ENCODE peak calls at places on chromosomes 13 and 19, in ten cellular contexts. Z is ELR; H is NAMALWA; N is ecto neural progenitor cell; M is endothelial cell; D is substantia nigra; E is heart right ventricle; T is naive thymus-derived CD8-positive, alpha-beta T cell; W is foreskin keratinocyte; G is RPMI7951. B is an unnamed sample.

GRCh38 chr19:44204772-44205171 is 7.6 kb upstream of the ZNF227 start:
- DNase-seq in N (no peak), W (no peak), G (no peak), H (no peak), E (no peak), M (no peak), T (no peak), Z (no peak), D (no peak), B (no peak)

GRCh38 chr13:48165063-48165462 is 67.9 kb upstream of the ITM2B start:
- DNase-seq in E (no peak), T (no peak), M (no peak), H (no peak), D (no peak), N (no peak), W (no peak), G (peak), Z (no peak), B (no peak)

GRCh38 chr19:6948884-6949283 is 61.5 kb downstream of the ADGRE1 start:
- DNase-seq in G (no peak), H (no peak), M (no peak), N (no peak), T (no peak), D (no peak), Z (no peak), W (no peak), E (no peak), B (no peak)

GRCh38 chr19:6694147-6694815 is 24.3 kb upstream of the TNFSF14 start:
- DNase-seq in T (no peak), N (no peak), H (peak), Z (peak), E (no peak), D (no peak), W (no peak), M (no peak), G (no peak), B (peak)

GRCh38 chr13:38785047-38785446 is 98.2 kb downstream of the FREM2 start:
- DNase-seq in G (no peak), N (no peak), D (no peak), Z (no peak), M (no peak), H (no peak), E (no peak), W (no peak), T (no peak), B (no peak)

GRCh38 chr13:49304763-49305695 is 57.3 kb downstream of the CDADC1 start:
- DNase-seq in H (no peak), Z (no peak), M (no peak), E (no peak), W (no peak), D (no peak), T (no peak), G (no peak), N (no peak), B (no peak)

GRCh38 chr13:106118050-106118449 is 417.4 kb downstream of the EFNB2 start:
- DNase-seq in T (no peak), W (no peak), E (no peak), H (no peak), M (no peak), N (no peak), G (no peak), Z (peak), D (no peak), B (no peak)

GRCh38 chr19:36213793-36214387 is 575 bp downstream of the ZNF565 start:
- DNase-seq in W (no peak), M (no peak), H (peak), T (no peak), G (peak), D (no peak), Z (peak), E (peak), N (no peak), B (no peak)

GRCh38 chr13:97367427-97367826 is 66.5 kb upstream of the RAP2A start:
- DNase-seq in H (no peak), T (no peak), N (peak), W (no peak), M (no peak), G (peak), D (no peak), Z (peak), E (no peak), B (no peak)

GRCh38 chr19:32345261-32346207 is at the start of gene ZNF507:
- DNase-seq in M (peak), D (peak), Z (peak), W (no peak), G (peak), E (peak), N (peak), H (peak), T (peak), B (peak)

GRCh38 chr19:52786078-52786463 is 520 bp downstream of the ZNF600 start:
- DNase-seq in T (no peak), E (no peak), N (peak), G (peak), H (no peak), W (no peak), D (no peak), M (no peak), Z (peak), B (peak)

GRCh38 chr13:105428816-105429215 is 1106.6 kb downstream of the EFNB2 start:
- DNase-seq in W (no peak), T (no peak), G (peak), D (no peak), M (no peak), H (no peak), E (no peak), N (no peak), Z (peak), B (no peak)

GRCh38 chr19:51246153-51246552 is 4.7 kb upstream of the SIGLECL1 start:
- DNase-seq in D (no peak), H (no peak), N (no peak), T (no peak), W (no peak), G (peak), M (peak), E (no peak), Z (peak), B (no peak)

GRCh38 chr19:30742981-30743380 is 370.8 kb downstream of the ZNF536 start:
- DNase-seq in E (no peak), T (no peak), D (no peak), M (no peak), G (no peak), H (no peak), N (peak), W (no peak), Z (no peak), B (peak)